ENCODE peak calls at places on chromosomes 2 and 18, in six cellular contexts. P is hepatocyte, B is SJSA1, E is A549, H is mesendoderm, D is upper lobe of right lung. Q is an unnamed sample. For H3K4me1, the result is how much of the 10 kb centered on the place peaks cover.

GRCh38 chr2:84116132-84116531 is 342.9 kb downstream of the SUCLG1 start:
- DNase-seq in P (no peak), B (no peak), E (no peak), H (no peak), D (no peak), Q (no peak)

GRCh38 chr2:88656690-88657089 is 29.4 kb upstream of the EIF2AK3 start:
- DNase-seq in P (peak), B (no peak), E (no peak), H (no peak), D (no peak), Q (no peak)

GRCh38 chr2:240557808-240558207 is at the start of gene ANKMY1:
- DNase-seq in P (peak), B (peak), E (no peak), H (peak), D (peak), Q (peak)

GRCh38 chr2:46780801-46781445 is 134.7 kb downstream of the MCFD2 start:
- DNase-seq in P (peak), B (no peak), E (no peak), H (peak), D (no peak), Q (no peak)

GRCh38 chr2:168155680-168156079 is 91.7 kb downstream of the STK39 start:
- DNase-seq in P (no peak), B (no peak), E (no peak), H (no peak), D (no peak), Q (no peak)

GRCh38 chr2:85312404-85312803 is 15.4 kb downstream of the TGOLN2 start:
- DNase-seq in P (no peak), B (no peak), E (peak), H (no peak), D (no peak), Q (no peak)

GRCh38 chr2:163210430-163210918 is 371.9 kb upstream of the KCNH7 start:
- DNase-seq in P (no peak), B (no peak), E (peak), H (no peak), D (no peak), Q (no peak)

GRCh38 chr18:58363767-58364540 is 264.9 kb downstream of the ALPK2 start:
- DNase-seq in P (no peak), B (no peak), E (no peak), H (no peak), D (no peak), Q (no peak)

GRCh38 chr2:6784299-6784698 is 81.4 kb downstream of the CMPK2 start:
- DNase-seq in P (no peak), B (no peak), E (no peak), H (no peak), D (no peak), Q (no peak)

GRCh38 chr2:21822505-21822904 is 698.7 kb downstream of the TDRD15 start:
- DNase-seq in P (no peak), B (no peak), E (no peak), H (no peak), D (no peak), Q (no peak)

GRCh38 chr2:143524001-143524608 is 394.9 kb downstream of the ARHGAP15 start:
- DNase-seq in P (no peak), B (no peak), E (no peak), H (no peak), D (no peak), Q (no peak)

GRCh38 chr2:73414651-73415050 is 29.0 kb downstream of the ALMS1 start:
- DNase-seq in P (no peak), B (no peak), E (no peak), H (no peak), D (no peak), Q (no peak)

GRCh38 chr2:180983468-180984388 is 3.3 kb downstream of the UBE2E3 start:
- DNase-seq in P (peak), B (peak), E (peak), H (peak), D (no peak), Q (no peak)

GRCh38 chr18:77132369-77133050 is at the start of gene MBP:
- DNase-seq in P (peak), B (no peak), E (peak), H (peak), D (peak), Q (peak)

GRCh38 chr2:234676859-234677450 is 180.1 kb upstream of the ARL4C start:
- DNase-seq in P (no peak), B (no peak), E (no peak), H (no peak), D (no peak), Q (no peak)

GRCh38 chr2:20370191-20370590 is 19.5 kb upstream of the PUM2 start:
- DNase-seq in P (peak), B (no peak), E (no peak), H (no peak), D (no peak), Q (no peak)

GRCh38 chr2:107174126-107174525 is 288.2 kb upstream of the ST6GAL2 start:
- DNase-seq in P (no peak), B (no peak), E (no peak), H (no peak), D (no peak), Q (no peak)

GRCh38 chr18:13539843-13540535 is 186.4 kb downstream of the FAM210A start:
- DNase-seq in P (no peak), B (no peak), E (peak), H (no peak), D (no peak), Q (no peak)

GRCh38 chr2:26636935-26637334 is 4.2 kb downstream of the CIB4 start:
- DNase-seq in P (no peak), B (no peak), E (no peak), H (peak), D (peak), Q (no peak)

GRCh38 chr2:91477731-91478672 is 2786.5 kb downstream of the RPIA start:
- DNase-seq in P (peak), B (peak), E (no peak), H (peak), D (peak), Q (peak)

GRCh38 chr2:201858781-201859180 is 52.4 kb downstream of the CDK15 start:
- DNase-seq in P (peak), B (no peak), E (no peak), H (peak), D (no peak), Q (no peak)

GRCh38 chr18:74951165-74951760 is 257.7 kb downstream of the PTGR3 start:
- DNase-seq in P (peak), B (peak), E (peak), H (no peak), D (peak), Q (peak)

GRCh38 chr2:109128466-109129355 is at the start of gene SH3RF3:
- DNase-seq in P (peak), B (peak), E (peak), H (peak), D (peak), Q (peak)

GRCh38 chr2:42651057-42651456 is 82.6 kb downstream of the MTA3 start:
- DNase-seq in P (no peak), B (no peak), E (no peak), H (no peak), D (no peak), Q (no peak)

GRCh38 chr2:212484563-212485080 is 54.0 kb downstream of the ERBB4 start:
- DNase-seq in P (no peak), B (no peak), E (no peak), H (peak), D (no peak), Q (no peak)

GRCh38 chr18:79664525-79665125 is 15.0 kb upstream of the CTDP1 start:
- DNase-seq in P (peak), B (peak), E (peak), H (no peak), D (no peak), Q (no peak)

GRCh38 chr18:22539045-22539444 is 121.3 kb upstream of the CTAGE1 start:
- DNase-seq in P (no peak), B (no peak), E (no peak), H (no peak), D (no peak), Q (no peak)

GRCh38 chr2:74383254-74383653 is 3.1 kb upstream of the DCTN1 start:
- DNase-seq in P (no peak), B (no peak), E (no peak), H (no peak), D (no peak), Q (no peak)

GRCh38 chr2:67656875-67657274 is 259.7 kb downstream of the ETAA1 start:
- DNase-seq in P (no peak), B (no peak), E (no peak), H (no peak), D (no peak), Q (no peak)

GRCh38 chr2:171855401-171855800 is 38.6 kb downstream of the SLC25A12 start:
- DNase-seq in P (no peak), B (no peak), E (no peak), H (no peak), D (no peak), Q (no peak)

GRCh38 chr2:29558097-29558496 is 363.3 kb downstream of the ALK start:
- DNase-seq in P (no peak), B (peak), E (no peak), H (no peak), D (no peak), Q (no peak)

GRCh38 chr18:14971461-14972185 is 223.7 kb downstream of the ANKRD30B start:
- DNase-seq in P (no peak), B (no peak), E (no peak), H (no peak), D (no peak), Q (no peak)

GRCh38 chr2:215797676-215798075 is 215.7 kb downstream of the MREG start:
- DNase-seq in P (no peak), B (no peak), E (no peak), H (no peak), D (no peak), Q (no peak)

GRCh38 chr2:55025082-55025481 is 25.2 kb downstream of the RTN4 start:
- DNase-seq in P (no peak), B (no peak), E (no peak), H (no peak), D (no peak), Q (no peak)
- H3K4me1 ChIP-seq in P (under half), B (under half), E (under half), H (under half), D (under half), Q (under half)

GRCh38 chr2:164742738-164743317 is 98.8 kb downstream of the COBLL1 start:
- DNase-seq in P (no peak), B (no peak), E (no peak), H (no peak), D (no peak), Q (no peak)

GRCh38 chr2:164747786-164748433 is 93.7 kb downstream of the COBLL1 start:
- DNase-seq in P (no peak), B (no peak), E (no peak), H (no peak), D (no peak), Q (no peak)

GRCh38 chr2:164745012-164745797 is 96.4 kb downstream of the COBLL1 start:
- DNase-seq in P (no peak), B (no peak), E (no peak), H (no peak), D (no peak), Q (no peak)

GRCh38 chr2:164746713-164747112 is 94.9 kb downstream of the COBLL1 start:
- DNase-seq in P (no peak), B (no peak), E (no peak), H (peak), D (no peak), Q (no peak)

DNA sequence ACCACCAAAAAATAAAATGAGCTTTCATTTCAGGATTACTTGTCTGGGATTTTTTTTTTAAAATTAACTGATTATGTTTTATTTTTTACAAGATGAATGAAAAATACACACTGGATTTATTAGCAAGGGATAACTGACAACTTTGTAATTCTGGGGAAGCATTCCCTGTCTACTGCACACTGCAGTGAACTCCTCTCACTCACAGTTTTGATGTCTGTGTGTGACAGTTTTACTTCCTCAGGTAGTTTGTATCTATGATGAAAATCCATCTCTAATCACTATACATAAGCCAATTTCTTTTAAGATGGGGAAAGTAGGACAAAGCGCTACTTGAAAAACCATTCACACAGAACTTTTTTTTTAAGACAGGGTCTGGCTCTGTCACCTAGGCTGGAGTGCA is 94.5 kb downstream of the COBLL1 start:
- DNase-seq in P (no peak), B (no peak), E (no peak), H (no peak), D (no peak), Q (no peak)
- H3K4me1 ChIP-seq in P (under half), B (under half), E (under half), H (under half), D (under half), Q (under half)

GRCh38 chr2:106011993-106012392 is 182.1 kb downstream of the UXS1 start:
- DNase-seq in P (no peak), B (no peak), E (no peak), H (peak), D (no peak), Q (no peak)
- H3K4me1 ChIP-seq in P (under half), B (under half), E (under half), H (under half), D (under half), Q (under half)

DNA sequence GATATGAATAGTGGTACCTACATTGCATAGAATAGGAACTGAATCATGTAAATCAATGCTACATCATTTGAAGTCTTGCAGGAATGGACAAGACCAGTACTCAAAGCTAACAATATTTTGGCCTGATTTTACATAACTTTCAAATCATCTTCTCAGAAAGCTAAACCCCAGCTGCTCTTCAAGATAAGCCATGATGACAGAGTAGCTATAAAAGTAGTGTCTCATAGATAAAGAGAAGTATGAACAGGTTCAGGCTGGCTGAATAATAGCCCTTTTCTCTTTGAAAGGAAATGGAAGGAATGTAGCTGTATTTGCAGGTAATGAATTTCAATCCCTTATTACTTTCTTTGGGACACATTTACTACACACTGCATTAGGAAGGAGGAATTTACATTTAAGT is 28.2 kb downstream of the TSPYL6 start:
- DNase-seq in P (no peak), B (no peak), E (no peak), H (no peak), D (no peak), Q (no peak)
- H3K4me1 ChIP-seq in P (under half), B (under half), E (under half), H (under half), D (under half), Q (under half)

DNA sequence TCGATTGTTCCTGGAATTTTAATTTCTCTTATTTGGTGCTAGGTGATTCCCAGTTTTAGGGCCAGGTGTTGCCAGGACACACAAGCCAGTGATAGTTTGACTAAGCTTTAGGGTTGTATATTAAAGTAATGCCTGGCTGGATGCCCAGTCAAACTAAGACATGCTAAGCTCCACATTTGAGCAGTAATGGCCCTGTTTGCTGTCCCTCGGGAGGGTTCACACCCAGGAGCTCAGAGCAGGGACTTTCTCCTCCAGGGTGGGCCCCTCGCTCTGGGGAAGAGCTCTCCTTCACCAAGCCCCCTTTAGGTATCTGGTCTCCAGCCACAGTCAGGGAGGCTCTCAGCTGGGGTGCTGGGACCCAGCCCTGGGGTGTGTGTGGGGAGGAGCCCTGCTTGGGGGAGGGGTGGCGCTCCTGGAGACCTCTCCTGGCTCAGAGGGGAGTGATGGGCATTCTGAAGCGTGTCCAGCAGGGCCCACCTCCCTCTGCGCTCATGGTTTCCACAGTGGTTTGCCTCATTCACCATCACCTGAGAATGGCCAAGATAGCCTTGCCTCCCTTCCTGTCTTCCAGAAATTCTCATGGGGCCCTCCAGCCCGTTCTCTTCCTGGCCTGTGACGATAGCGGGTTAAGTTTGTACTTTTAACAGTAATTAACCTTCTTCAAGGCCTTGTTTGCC is 31.7 kb downstream of the INPP4A start:
- DNase-seq in P (no peak), B (no peak), E (no peak), H (no peak), D (no peak), Q (no peak)
- H3K4me1 ChIP-seq in P (under half), B (under half), E (under half), H (under half), D (half or more), Q (under half)

DNA sequence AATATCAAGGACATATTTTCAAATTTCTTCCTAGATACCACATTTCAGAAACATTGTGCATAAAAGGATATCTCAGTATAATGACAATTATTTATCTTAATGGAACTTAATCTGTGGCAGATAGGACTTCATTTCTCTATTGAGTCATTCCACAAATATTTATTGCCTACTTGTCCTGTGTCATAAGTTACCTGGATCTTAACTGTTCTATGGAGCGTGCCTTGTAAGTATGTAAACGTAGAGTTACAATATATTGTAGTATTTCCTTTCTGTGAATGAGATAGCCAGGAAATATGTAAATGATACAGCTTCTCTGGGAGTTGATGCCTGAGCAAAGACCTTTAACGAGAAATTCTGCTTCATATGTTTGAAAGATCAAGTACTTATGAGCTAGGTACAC is 2.5 kb downstream of the AGFG1 start:
- DNase-seq in P (no peak), B (no peak), E (no peak), H (no peak), D (no peak), Q (no peak)
- H3K4me1 ChIP-seq in P (under half), B (under half), E (half or more), H (under half), D (under half), Q (under half)

GRCh38 chr2:236165491-236166156 is 2.6 kb downstream of the GBX2 start:
- DNase-seq in P (no peak), B (no peak), E (no peak), H (no peak), D (no peak), Q (no peak)

GRCh38 chr2:236167297-236168109 is 683 bp downstream of the GBX2 start:
- DNase-seq in P (peak), B (peak), E (peak), H (peak), D (peak), Q (no peak)

GRCh38 chr2:236166157-236166780 is 1.9 kb downstream of the GBX2 start:
- DNase-seq in P (no peak), B (no peak), E (no peak), H (peak), D (peak), Q (peak)

GRCh38 chr2:236168110-236169067 is at the start of gene GBX2:
- DNase-seq in P (peak), B (peak), E (peak), H (peak), D (peak), Q (no peak)

DNA sequence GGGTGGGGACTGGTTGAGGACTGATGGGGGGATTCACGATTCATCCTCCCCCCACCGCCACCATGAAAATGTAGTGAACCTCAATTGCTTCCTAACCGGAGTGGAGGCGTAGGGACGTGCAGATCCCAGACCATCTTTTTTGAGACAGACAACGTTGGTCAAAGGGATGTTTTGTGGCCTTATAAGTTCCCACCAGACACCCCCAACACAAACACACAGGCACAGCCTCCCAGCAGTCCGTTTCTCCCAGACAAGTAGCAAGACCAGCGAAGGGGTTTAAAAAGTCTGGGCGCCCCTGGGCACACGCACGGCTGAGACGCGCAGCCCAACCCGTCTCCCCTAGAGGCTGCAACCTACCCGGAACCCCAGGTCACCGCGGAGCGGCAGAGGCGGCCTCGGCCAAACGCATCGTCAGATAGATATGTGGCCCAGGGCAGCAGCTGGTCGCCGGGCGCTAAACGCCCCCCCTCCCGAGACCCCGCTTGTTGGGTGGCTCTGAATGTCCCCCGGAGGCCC is 1.3 kb downstream of the GBX2 start:
- DNase-seq in P (no peak), B (no peak), E (no peak), H (no peak), D (peak), Q (no peak)
- H3K4me1 ChIP-seq in P (under half), B (under half), E (under half), H (under half), D (under half), Q (under half)

Q was measured in pancreas.